ENCODE peak calls at places on chromosomes 2 and 18, in eight cellular contexts. E, P, B, R, J, X, F and G are unnamed samples.

GRCh38 chr2:96509114-96509846 is 4.1 kb upstream of the NEURL3 start:
- DNase-seq in P (peak; percentile 97), B (peak; percentile 21), R (peak; percentile 95), X (peak; percentile 75), J (peak; percentile 90), E (peak; percentile 93), F (peak; percentile 61), G (peak; percentile 89)

GRCh38 chr2:174691203-174691779 is 73.0 kb downstream of the CHRNA1 start:
- DNase-seq in R (no peak), E (no peak), F (no peak), X (no peak), J (no peak), P (no peak), B (no peak), G (no peak)

GRCh38 chr2:213202006-213202405 is 50.6 kb upstream of the IKZF2 start:
- DNase-seq in J (no peak), E (no peak), B (no peak), F (no peak), P (no peak), R (no peak), X (no peak), G (no peak)

GRCh38 chr18:74353169-74353775 is 37.6 kb downstream of the C18orf63 start:
- DNase-seq in J (peak; percentile 76), E (peak; percentile 76), X (peak; percentile 70), P (no peak), B (peak; percentile 40), F (peak; percentile 41), R (no peak), G (no peak)

GRCh38 chr2:238873841-238874240 is 26.0 kb downstream of the TWIST2 start:
- DNase-seq in E (no peak), X (no peak), F (no peak), J (no peak), B (no peak), P (peak; percentile 11), R (peak; percentile 17), G (no peak)

GRCh38 chr2:96258393-96259022 is 7.3 kb downstream of the TMEM127 start:
- DNase-seq in E (no peak), J (peak; percentile 78), F (no peak), B (no peak), R (no peak), X (no peak), P (no peak), G (no peak)

GRCh38 chr2:179031731-179032408 is 18.1 kb downstream of the CCDC141 start:
- DNase-seq in P (no peak), B (peak; percentile 30), F (no peak), X (no peak), J (no peak), R (no peak), E (peak; percentile 31), G (peak; percentile 78)

GRCh38 chr2:138373993-138374408 is 127.6 kb upstream of the SPOPL start:
- DNase-seq in X (peak; percentile 43), B (no peak), E (peak; percentile 44), R (no peak), P (no peak), F (peak; percentile 29), J (peak; percentile 46), G (no peak)

GRCh38 chr2:16303761-16304160 is 361.9 kb downstream of the CYRIA start:
- DNase-seq in R (no peak), P (no peak), J (no peak), E (peak; percentile 34), X (no peak), B (no peak), F (no peak), G (no peak)

GRCh38 chr2:171583566-171583965 is 61.3 kb downstream of the CYBRD1 start:
- DNase-seq in E (no peak), J (no peak), B (no peak), R (no peak), P (no peak), X (peak; percentile 40), F (no peak), G (no peak)

GRCh38 chr2:146952691-146953090 is 892.1 kb upstream of the ACVR2A start:
- DNase-seq in R (no peak), E (no peak), J (no peak), F (no peak), X (no peak), B (no peak), P (no peak), G (no peak)

GRCh38 chr2:144477943-144478283 is 42.0 kb downstream of the ZEB2 start:
- DNase-seq in X (no peak), J (no peak), E (no peak), B (no peak), F (peak; percentile 40), P (no peak), R (no peak), G (no peak)

GRCh38 chr2:36951574-36951973 is 14.8 kb downstream of the STRN start:
- DNase-seq in E (no peak), P (no peak), B (no peak), X (peak; percentile 97), F (peak; percentile 49), J (no peak), R (no peak), G (no peak)

GRCh38 chr2:156695595-156695994 is 259.4 kb downstream of the GPD2 start:
- DNase-seq in J (no peak), X (no peak), B (no peak), F (no peak), E (no peak), R (no peak), P (no peak), G (no peak)

DNA sequence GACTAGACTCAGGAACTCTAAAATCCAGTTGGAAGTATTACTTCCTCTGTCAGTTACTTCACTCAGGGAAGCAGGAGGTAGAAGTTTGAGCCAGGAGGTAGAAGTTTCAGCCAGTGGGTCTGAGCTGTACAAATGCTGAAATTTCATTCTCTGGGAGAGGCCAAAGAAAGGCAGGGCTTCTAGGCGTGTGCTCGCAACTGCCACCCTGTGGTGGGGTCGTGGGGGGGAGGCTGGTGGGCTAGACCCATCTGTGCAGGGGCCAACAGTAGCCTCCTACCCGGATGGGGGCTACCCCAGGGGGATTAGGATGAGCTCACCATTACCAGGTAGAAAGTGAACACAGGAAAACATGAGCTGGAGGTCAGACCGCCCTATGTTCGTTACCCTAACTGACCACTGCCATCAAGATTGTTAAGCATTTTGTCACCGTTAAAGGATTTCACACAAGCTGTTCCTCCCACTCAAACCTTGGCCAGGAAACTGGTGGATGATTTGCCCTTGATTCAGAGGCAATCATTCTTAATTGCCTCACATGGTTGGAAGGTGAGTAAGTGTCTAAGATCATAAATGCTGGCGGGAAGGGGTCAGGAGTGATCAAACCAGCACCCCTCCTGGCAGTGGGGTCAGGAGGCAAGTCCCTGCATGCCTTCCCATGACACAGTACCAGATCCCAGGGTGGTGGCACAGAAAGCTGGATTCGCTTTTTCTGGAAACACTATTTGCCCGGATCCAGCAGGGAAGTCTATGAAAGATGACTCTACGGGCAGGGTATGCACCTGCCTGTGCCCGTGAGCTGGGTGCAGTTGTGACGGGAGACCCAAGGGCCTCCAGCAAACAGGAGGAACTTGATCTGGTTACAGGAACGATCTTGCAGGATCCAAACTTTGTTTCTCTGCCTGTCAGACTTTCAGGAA is 5.2 kb upstream of the FHL2 start:
- DNase-seq in E (no peak), B (no peak), P (no peak), R (no peak), J (no peak), F (peak; percentile 99), X (peak; percentile 100), G (no peak)
- H3K4me3 ChIP-seq in E (no peak overlapping the region), B (no peak overlapping the region), P (no peak overlapping the region), R (no peak overlapping the region), J (no peak overlapping the region), F (peak overlapping the region; percentile 14), X (peak overlapping the region; percentile 5), G (no peak overlapping the region)

GRCh38 chr2:47483191-47483590 is 80.2 kb downstream of the MSH2 start:
- DNase-seq in J (no peak), X (no peak), B (no peak), F (no peak), R (no peak), E (no peak), P (no peak), G (no peak)

GRCh38 chr2:47485751-47486300 is 82.9 kb downstream of the MSH2 start:
- DNase-seq in P (no peak), R (no peak), B (no peak), F (no peak), J (no peak), E (no peak), X (no peak), G (no peak)

GRCh38 chr2:47485177-47485576 is 82.2 kb downstream of the MSH2 start:
- DNase-seq in X (no peak), B (no peak), E (no peak), J (no peak), R (no peak), F (no peak), P (no peak), G (no peak)

DNA sequence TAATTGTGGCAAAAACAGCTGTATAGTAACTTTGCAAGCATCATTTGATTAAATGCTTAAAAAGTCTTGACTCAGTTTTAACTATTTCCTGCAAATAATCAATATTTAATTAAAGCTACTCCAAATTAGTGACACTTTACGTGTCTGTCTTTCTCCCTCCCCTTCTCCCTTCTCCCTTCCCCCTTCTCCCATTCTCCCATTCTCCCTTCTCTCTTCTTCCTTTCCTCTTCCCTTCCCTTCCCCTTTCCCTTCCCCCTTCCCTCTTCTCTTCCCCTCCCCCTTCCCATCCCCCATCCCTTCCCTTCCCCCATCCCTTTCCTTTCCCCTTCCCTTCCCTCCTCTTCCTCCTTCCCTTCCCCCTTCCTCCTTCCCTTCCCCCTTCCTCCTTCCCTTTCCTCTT is 76.9 kb downstream of the MSH2 start:
- DNase-seq in F (no peak), B (no peak), E (no peak), P (no peak), X (no peak), J (no peak), R (no peak), G (no peak)
- H3K36me3 ChIP-seq in F (peaks cover 20% of the 10 kb centered on the region), B (peaks cover 7% of the 10 kb centered on the region), E (peaks cover 17% of the 10 kb centered on the region), P (peaks cover 6% of the 10 kb centered on the region), X (peaks cover 1% of the 10 kb centered on the region), J (peaks cover 24% of the 10 kb centered on the region), R (peaks cover 10% of the 10 kb centered on the region), G (no peaks in the 10 kb centered on the region)

DNA sequence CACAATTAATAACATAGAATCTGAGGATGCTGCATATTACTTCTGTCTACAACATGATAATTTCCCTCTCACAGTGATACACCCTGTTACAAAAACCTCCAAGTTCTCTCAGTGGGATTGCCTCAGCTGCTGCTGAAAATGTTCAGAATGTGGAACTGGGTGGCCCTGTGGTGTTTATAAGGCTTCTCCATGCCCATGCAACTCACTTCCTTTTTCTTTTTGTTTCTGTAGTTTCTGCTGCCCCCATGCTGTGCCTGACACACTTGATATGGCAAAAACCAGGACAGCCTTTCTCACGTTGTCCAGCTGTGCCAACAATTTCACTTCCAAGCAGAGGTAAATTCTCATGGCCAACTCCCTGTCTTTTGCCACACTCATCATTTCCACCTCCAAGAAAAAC is 206.2 kb downstream of the RPIA start:
- DNase-seq in F (no peak), J (no peak), P (no peak), X (no peak), R (no peak), E (no peak), B (no peak), G (peak; percentile 6)
- H3K4me3 ChIP-seq in F (no peak overlapping the region), J (no peak overlapping the region), P (no peak overlapping the region), X (no peak overlapping the region), R (no peak overlapping the region), E (no peak overlapping the region), B (no peak overlapping the region), G (no peak overlapping the region)

DNA sequence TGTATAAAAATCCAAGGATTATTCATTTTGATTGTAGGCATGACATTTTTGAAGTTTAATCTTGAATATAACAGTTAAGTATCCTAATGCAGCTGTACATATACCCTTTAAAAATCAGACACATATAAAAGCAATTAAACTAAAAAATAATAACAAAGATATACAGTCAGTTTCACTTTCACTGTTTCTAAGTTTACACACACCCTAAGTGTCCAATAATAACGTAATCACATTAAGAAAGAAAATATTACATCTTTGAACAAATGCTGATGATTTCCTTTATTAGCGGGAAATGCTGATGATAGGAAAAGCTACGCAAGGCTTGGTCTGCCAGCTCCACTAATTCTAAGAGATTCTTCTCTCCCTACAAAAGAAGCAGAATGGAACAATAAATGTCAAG is 38.8 kb downstream of the RTTN start:
- DNase-seq in F (no peak), X (no peak), B (no peak), P (no peak), J (no peak), R (no peak), E (no peak), G (no peak)
- H3K36me3 ChIP-seq in F (no peaks in the 10 kb centered on the region), X (no peaks in the 10 kb centered on the region), B (peaks cover 4% of the 10 kb centered on the region), P (no peaks in the 10 kb centered on the region), J (peaks cover 16% of the 10 kb centered on the region), R (peaks cover 8% of the 10 kb centered on the region), E (peaks cover 9% of the 10 kb centered on the region), G (no peaks in the 10 kb centered on the region)